ENCODE peak calls at places on chromosomes 1 and 21, in nine cellular contexts. N, O, V, J, B, S, G, T and Z are unnamed samples.

GRCh38 chr1:212225416-212225815 is 59.8 kb upstream of the PPP2R5A start:
- DNase-seq in N (no peak), O (no peak), V (no peak), J (no peak), B (peak), S (no peak), G (no peak), T (no peak), Z (no peak)

GRCh38 chr1:97174039-97174704 is 452.6 kb downstream of the PTBP2 start:
- DNase-seq in N (no peak), O (no peak), V (no peak), J (no peak), B (no peak), S (no peak), G (no peak), T (no peak), Z (no peak)

GRCh38 chr21:28442624-28443023 is 550.1 kb downstream of the LTN1 start:
- DNase-seq in N (no peak), O (no peak), V (peak), J (no peak), B (no peak), S (no peak), G (no peak), T (no peak), Z (no peak)

GRCh38 chr1:202135221-202135721 is 9.3 kb downstream of the ARL8A start:
- DNase-seq in N (peak), O (peak), V (peak), J (peak), B (peak), S (peak), G (peak), T (peak), Z (peak)

GRCh38 chr1:46301406-46302090 is 1.9 kb downstream of the LRRC41 start:
- DNase-seq in N (peak), O (peak), V (peak), J (peak), B (peak), S (no peak), G (no peak), T (no peak), Z (no peak)

GRCh38 chr1:19222979-19223824 is 13.1 kb upstream of the UBR4 start:
- DNase-seq in N (no peak), O (no peak), V (peak), J (no peak), B (no peak), S (no peak), G (no peak), T (no peak), Z (no peak)

GRCh38 chr1:87512431-87512830 is 183.8 kb downstream of the LMO4 start:
- DNase-seq in N (no peak), O (no peak), V (peak), J (no peak), B (no peak), S (no peak), G (no peak), T (no peak), Z (no peak)

GRCh38 chr1:171984262-171984661 is 143.0 kb downstream of the DNM3 start:
- DNase-seq in N (no peak), O (no peak), V (no peak), J (no peak), B (no peak), S (no peak), G (no peak), T (no peak), Z (no peak)

GRCh38 chr1:197841828-197842573 is 60.4 kb upstream of the C1orf53 start:
- DNase-seq in N (no peak), O (no peak), V (peak), J (no peak), B (no peak), S (no peak), G (no peak), T (no peak), Z (no peak)

GRCh38 chr1:26417111-26417510 is 6.5 kb downstream of the LIN28A start:
- DNase-seq in N (peak), O (peak), V (peak), J (peak), B (peak), S (peak), G (peak), T (peak), Z (peak)

GRCh38 chr1:32623775-32624174 is 26.6 kb downstream of the ZBTB8OS start:
- DNase-seq in N (no peak), O (no peak), V (no peak), J (no peak), B (peak), S (no peak), G (no peak), T (no peak), Z (no peak)

GRCh38 chr1:218585565-218586184 is 240.5 kb downstream of the TGFB2 start:
- DNase-seq in N (no peak), O (no peak), V (peak), J (peak), B (no peak), S (peak), G (no peak), T (no peak), Z (peak)

GRCh38 chr1:96660503-96660902 is 61.1 kb upstream of the PTBP2 start:
- DNase-seq in N (no peak), O (no peak), V (peak), J (no peak), B (no peak), S (no peak), G (no peak), T (no peak), Z (no peak)

GRCh38 chr1:224513787-224514209 is 79.2 kb upstream of the WDR26 start:
- DNase-seq in N (peak), O (peak), V (peak), J (peak), B (peak), S (peak), G (peak), T (peak), Z (peak)

GRCh38 chr1:157177701-157178380 is 39.6 kb upstream of the ETV3 start:
- DNase-seq in N (no peak), O (no peak), V (no peak), J (no peak), B (no peak), S (no peak), G (no peak), T (no peak), Z (no peak)

GRCh38 chr1:9413877-9414213 is 121.2 kb downstream of the SPSB1 start:
- DNase-seq in N (no peak), O (no peak), V (no peak), J (no peak), B (no peak), S (no peak), G (no peak), T (no peak), Z (no peak)

GRCh38 chr1:119364640-119365039 is 3.9 kb upstream of the HAO2 start:
- DNase-seq in N (no peak), O (no peak), V (peak), J (no peak), B (no peak), S (peak), G (no peak), T (no peak), Z (no peak)

GRCh38 chr1:109256085-109256484 is 6.7 kb downstream of the CELSR2 start:
- DNase-seq in N (no peak), O (no peak), V (no peak), J (no peak), B (no peak), S (no peak), G (no peak), T (no peak), Z (no peak)

GRCh38 chr1:208170252-208170651 is 73.9 kb downstream of the PLXNA2 start:
- DNase-seq in N (no peak), O (peak), V (no peak), J (no peak), B (no peak), S (no peak), G (no peak), T (no peak), Z (peak)

GRCh38 chr21:42108554-42108885 is 37.4 kb downstream of the UMODL1 start:
- DNase-seq in N (no peak), O (no peak), V (no peak), J (no peak), B (no peak), S (no peak), G (no peak), T (no peak), Z (no peak)

GRCh38 chr1:20476260-20477038 is 9.6 kb downstream of the CAMK2N1 start:
- DNase-seq in N (no peak), O (peak), V (peak), J (no peak), B (no peak), S (no peak), G (no peak), T (no peak), Z (peak)